ENCODE peak calls at places on chromosomes 16 and 17, in six cellular contexts. Z is tibial artery; R is ureter; F is RWPE2; Q is NCI-H69; C is activated CD4-positive, alpha-beta T cell treated with anti-CD3 and anti-CD28 coated beads, Interleukin-2, amount 50 U/mL, for 48 hours. V is an unnamed sample.

GRCh38 chr16:86575754-86576557 is 2.4 kb upstream of the FOXL1 start:
- DNase-seq in Z (peak), R (peak), F (peak), Q (peak), C (peak), V (peak)

GRCh38 chr16:56866955-56867830 is 2.2 kb downstream of the SLC12A3 start:
- DNase-seq in Z (no peak), R (no peak), F (no peak), Q (peak), C (peak), V (no peak)

GRCh38 chr17:5809056-5809455 is 224.7 kb upstream of the NLRP1 start:
- DNase-seq in Z (no peak), R (no peak), F (no peak), Q (no peak), C (no peak), V (no peak)

GRCh38 chr17:50212121-50212843 is 10.9 kb upstream of the COL1A1 start:
- DNase-seq in Z (peak), R (no peak), F (peak), Q (no peak), C (no peak), V (no peak)

GRCh38 chr16:69217433-69217832 is 30.5 kb downstream of the SNTB2 start:
- DNase-seq in Z (no peak), R (no peak), F (no peak), Q (no peak), C (no peak), V (no peak)

GRCh38 chr17:58329808-58330543 is 1.4 kb upstream of the TSPOAP1 start:
- DNase-seq in Z (no peak), R (no peak), F (no peak), Q (no peak), C (peak), V (no peak)

GRCh38 chr16:49855280-49855821 is 561 bp downstream of the ZNF423 start:
- DNase-seq in Z (peak), R (peak), F (no peak), Q (peak), C (peak), V (peak)

GRCh38 chr16:746637-747036 is 5.8 kb upstream of the CIAO3 start:
- DNase-seq in Z (no peak), R (no peak), F (no peak), Q (no peak), C (no peak), V (no peak)

GRCh38 chr17:50163846-50164696 is 1.7 kb upstream of the SGCA start:
- DNase-seq in Z (no peak), R (no peak), F (no peak), Q (no peak), C (no peak), V (no peak)

GRCh38 chr17:42155614-42156045 is 841 bp upstream of the RAB5C start:
- DNase-seq in Z (no peak), R (no peak), F (no peak), Q (peak), C (no peak), V (no peak)

GRCh38 chr17:34580685-34581445 is 1.5 kb downstream of the TMEM132E start:
- DNase-seq in Z (no peak), R (no peak), F (no peak), Q (peak), C (peak), V (no peak)

GRCh38 chr17:7191571-7192270 is 12.6 kb upstream of the ASGR1 start:
- DNase-seq in Z (no peak), R (no peak), F (peak), Q (peak), C (no peak), V (peak)

GRCh38 chr16:20879175-20880053 is 20.7 kb downstream of the DCUN1D3 start:
- DNase-seq in Z (no peak), R (no peak), F (no peak), Q (no peak), C (no peak), V (no peak)

GRCh38 chr16:76653390-76654026 is 376.3 kb downstream of the CNTNAP4 start:
- DNase-seq in Z (no peak), R (no peak), F (no peak), Q (peak), C (no peak), V (no peak)

GRCh38 chr17:81734405-81735055 is 22.4 kb downstream of the SLC25A10 start:
- DNase-seq in Z (no peak), R (no peak), F (peak), Q (peak), C (no peak), V (no peak)

GRCh38 chr16:14392960-14393359 is 237.1 kb downstream of the PARN start:
- DNase-seq in Z (no peak), R (no peak), F (no peak), Q (no peak), C (no peak), V (no peak)

GRCh38 chr17:43211480-43212402 is at the start of gene TMEM106A:
- DNase-seq in Z (peak), R (peak), F (peak), Q (peak), C (peak), V (no peak)

GRCh38 chr17:19915579-19915978 is 47.8 kb upstream of the ULK2 start:
- DNase-seq in Z (no peak), R (no peak), F (no peak), Q (no peak), C (no peak), V (no peak)

GRCh38 chr17:62679866-62680377 is 52.5 kb downstream of the MRC2 start:
- DNase-seq in Z (no peak), R (no peak), F (peak), Q (no peak), C (no peak), V (no peak)

GRCh38 chr16:86095906-86096485 is 197.0 kb downstream of the IRF8 start:
- DNase-seq in Z (no peak), R (no peak), F (peak), Q (no peak), C (no peak), V (no peak)

GRCh38 chr16:3101841-3102470 is 2.9 kb upstream of the ZSCAN10 start:
- DNase-seq in Z (no peak), R (no peak), F (no peak), Q (peak), C (no peak), V (no peak)

GRCh38 chr16:8869212-8869987 is 594 bp upstream of the CARHSP1 start:
- DNase-seq in Z (no peak), R (no peak), F (no peak), Q (peak), C (no peak), V (peak)

GRCh38 chr17:16922386-16923096 is 49.4 kb downstream of the TNFRSF13B start:
- DNase-seq in Z (peak), R (no peak), F (peak), Q (peak), C (no peak), V (no peak)

GRCh38 chr16:79608976-79609375 is 8.4 kb upstream of the MAF start:
- DNase-seq in Z (no peak), R (no peak), F (no peak), Q (no peak), C (no peak), V (no peak)

GRCh38 chr16:57187508-57187854 is 1.4 kb downstream of the RSPRY1 start:
- DNase-seq in Z (no peak), R (no peak), F (no peak), Q (peak), C (no peak), V (no peak)

GRCh38 chr16:14024300-14024699 is 46.8 kb upstream of the MRTFB start:
- DNase-seq in Z (no peak), R (no peak), F (no peak), Q (peak), C (no peak), V (no peak)

GRCh38 chr17:79185671-79186070 is 111.0 kb downstream of the ENGASE start:
- DNase-seq in Z (no peak), R (no peak), F (no peak), Q (no peak), C (no peak), V (no peak)

GRCh38 chr16:57113042-57113453 is 20.7 kb downstream of the CPNE2 start:
- DNase-seq in Z (no peak), R (no peak), F (no peak), Q (no peak), C (no peak), V (no peak)

GRCh38 chr16:30187971-30188561 is 4.7 kb downstream of the CORO1A start:
- DNase-seq in Z (peak), R (no peak), F (peak), Q (no peak), C (no peak), V (no peak)

GRCh38 chr17:48995871-48996695 is 1.1 kb upstream of the IGF2BP1 start:
- DNase-seq in Z (no peak), R (no peak), F (no peak), Q (peak), C (no peak), V (peak)

GRCh38 chr16:85497622-85498314 is 115.4 kb upstream of the GSE1 start:
- DNase-seq in Z (no peak), R (no peak), F (no peak), Q (no peak), C (no peak), V (no peak)

GRCh38 chr17:64420143-64420670 is 28.7 kb upstream of the MILR1 start:
- DNase-seq in Z (no peak), R (no peak), F (no peak), Q (peak), C (no peak), V (peak)

GRCh38 chr17:784143-784542 is 2.0 kb downstream of the MRM3 start:
- DNase-seq in Z (no peak), R (no peak), F (no peak), Q (no peak), C (peak), V (no peak)

V was measured in HuH-7.5.